ENCODE peak calls at places on chromosomes 3 and 15, in seven cellular contexts. One of them, this sample, is unnamed.

GRCh38 chr3:63877737-63878393 is 14.2 kb downstream of the ATXN7 start:
- DNase-seq in neuronal stem cell: no peak
- DNase-seq in HEK293T: no peak
- DNase-seq in activated CD4-positive, alpha-beta T cell treated with anti-CD3 and anti-CD28 coated beads for 1 hour: no peak
- DNase-seq in heart left ventricle: no peak
- DNase-seq in germinal center: no peak
- DNase-seq in KG1: no peak
- DNase-seq in this sample: no peak

GRCh38 chr3:134496481-134497071 is 10.7 kb downstream of the CEP63 start:
- DNase-seq in neuronal stem cell: no peak
- DNase-seq in HEK293T: no peak
- DNase-seq in activated CD4-positive, alpha-beta T cell treated with anti-CD3 and anti-CD28 coated beads for 1 hour: no peak
- DNase-seq in heart left ventricle: no peak
- DNase-seq in germinal center: no peak
- DNase-seq in KG1: no peak
- DNase-seq in this sample: no peak

GRCh38 chr3:106542101-106542769 is 673.4 kb upstream of the CBLB start:
- DNase-seq in neuronal stem cell: peak
- DNase-seq in HEK293T: no peak
- DNase-seq in activated CD4-positive, alpha-beta T cell treated with anti-CD3 and anti-CD28 coated beads for 1 hour: no peak
- DNase-seq in heart left ventricle: no peak
- DNase-seq in germinal center: no peak
- DNase-seq in KG1: no peak
- DNase-seq in this sample: no peak

GRCh38 chr3:117695321-117695720 is 985.7 kb downstream of the TUSC7 start:
- DNase-seq in neuronal stem cell: no peak
- DNase-seq in HEK293T: no peak
- DNase-seq in activated CD4-positive, alpha-beta T cell treated with anti-CD3 and anti-CD28 coated beads for 1 hour: no peak
- DNase-seq in heart left ventricle: no peak
- DNase-seq in germinal center: no peak
- DNase-seq in KG1: no peak
- DNase-seq in this sample: no peak

GRCh38 chr3:8766148-8766547 is 3.3 kb downstream of the OXTR start:
- DNase-seq in neuronal stem cell: no peak
- DNase-seq in HEK293T: no peak
- DNase-seq in activated CD4-positive, alpha-beta T cell treated with anti-CD3 and anti-CD28 coated beads for 1 hour: no peak
- DNase-seq in heart left ventricle: no peak
- DNase-seq in germinal center: no peak
- DNase-seq in KG1: no peak
- DNase-seq in this sample: no peak

GRCh38 chr3:43613980-43614379 is 7.8 kb downstream of the ANO10 start:
- DNase-seq in neuronal stem cell: no peak
- DNase-seq in HEK293T: no peak
- DNase-seq in activated CD4-positive, alpha-beta T cell treated with anti-CD3 and anti-CD28 coated beads for 1 hour: no peak
- DNase-seq in heart left ventricle: no peak
- DNase-seq in germinal center: no peak
- DNase-seq in KG1: no peak
- DNase-seq in this sample: no peak

GRCh38 chr3:190003730-190004129 is 117.0 kb downstream of the P3H2 start:
- DNase-seq in neuronal stem cell: no peak
- DNase-seq in HEK293T: no peak
- DNase-seq in activated CD4-positive, alpha-beta T cell treated with anti-CD3 and anti-CD28 coated beads for 1 hour: no peak
- DNase-seq in heart left ventricle: no peak
- DNase-seq in germinal center: no peak
- DNase-seq in KG1: no peak
- DNase-seq in this sample: no peak

GRCh38 chr15:51879555-51879954 is 50.1 kb downstream of the TMOD3 start:
- DNase-seq in neuronal stem cell: no peak
- DNase-seq in HEK293T: no peak
- DNase-seq in activated CD4-positive, alpha-beta T cell treated with anti-CD3 and anti-CD28 coated beads for 1 hour: no peak
- DNase-seq in heart left ventricle: no peak
- DNase-seq in germinal center: no peak
- DNase-seq in KG1: no peak
- DNase-seq in this sample: no peak

GRCh38 chr15:31222769-31223345 is 103.8 kb upstream of the KLF13 start:
- DNase-seq in neuronal stem cell: no peak
- DNase-seq in HEK293T: no peak
- DNase-seq in activated CD4-positive, alpha-beta T cell treated with anti-CD3 and anti-CD28 coated beads for 1 hour: no peak
- DNase-seq in heart left ventricle: no peak
- DNase-seq in germinal center: no peak
- DNase-seq in KG1: no peak
- DNase-seq in this sample: no peak

This sample was measured in T-cell.